ENCODE peak calls at places on chromosomes 4 and X, in nine cellular contexts. One of them, this sample, is unnamed. For H3K4me1 and H3K27me3, the result is how much of the 10 kb centered on the place peaks cover.

GRCh38 chrX:149074429-149074828 is 430.7 kb downstream of the IDS start:
- DNase-seq in left ventricle myocardium inferior: peak
- DNase-seq in fibroblast of lung: peak
- DNase-seq in cardiac muscle cell: peak
- DNase-seq in GM23248: peak
- DNase-seq in uterus: no peak
- DNase-seq in K562: no peak
- DNase-seq in astrocyte: no peak
- DNase-seq in effector memory CD4-positive, alpha-beta T cell: no peak
- DNase-seq in this sample: peak

GRCh38 chr4:5033266-5033945 is 14.1 kb upstream of the CYTL1 start:
- DNase-seq in left ventricle myocardium inferior: peak
- DNase-seq in fibroblast of lung: no peak
- DNase-seq in cardiac muscle cell: peak
- DNase-seq in GM23248: peak
- DNase-seq in uterus: peak
- DNase-seq in K562: no peak
- DNase-seq in astrocyte: peak
- DNase-seq in effector memory CD4-positive, alpha-beta T cell: no peak
- DNase-seq in this sample: no peak

GRCh38 chr4:81769244-81769643 is 297.5 kb upstream of the RASGEF1B start:
- DNase-seq in left ventricle myocardium inferior: no peak
- DNase-seq in fibroblast of lung: no peak
- DNase-seq in cardiac muscle cell: no peak
- DNase-seq in GM23248: no peak
- DNase-seq in uterus: no peak
- DNase-seq in K562: no peak
- DNase-seq in astrocyte: no peak
- DNase-seq in effector memory CD4-positive, alpha-beta T cell: no peak
- DNase-seq in this sample: no peak

GRCh38 chrX:68332156-68332823 is 101.0 kb downstream of the OPHN1 start:
- DNase-seq in left ventricle myocardium inferior: no peak
- DNase-seq in fibroblast of lung: peak
- DNase-seq in cardiac muscle cell: peak
- DNase-seq in GM23248: peak
- DNase-seq in uterus: no peak
- DNase-seq in K562: no peak
- DNase-seq in astrocyte: peak
- DNase-seq in effector memory CD4-positive, alpha-beta T cell: no peak
- DNase-seq in this sample: no peak

GRCh38 chr4:137676357-137676998 is 144.2 kb upstream of the PCDH18 start:
- DNase-seq in left ventricle myocardium inferior: no peak
- DNase-seq in fibroblast of lung: no peak
- DNase-seq in cardiac muscle cell: no peak
- DNase-seq in GM23248: no peak
- DNase-seq in uterus: no peak
- DNase-seq in K562: no peak
- DNase-seq in astrocyte: no peak
- DNase-seq in effector memory CD4-positive, alpha-beta T cell: no peak
- DNase-seq in this sample: no peak

GRCh38 chr4:82499705-82500104 is 62.1 kb downstream of the TMEM150C start:
- DNase-seq in left ventricle myocardium inferior: no peak
- DNase-seq in fibroblast of lung: no peak
- DNase-seq in cardiac muscle cell: no peak
- DNase-seq in GM23248: no peak
- DNase-seq in uterus: no peak
- DNase-seq in K562: no peak
- DNase-seq in astrocyte: no peak
- DNase-seq in effector memory CD4-positive, alpha-beta T cell: no peak
- DNase-seq in this sample: no peak

GRCh38 chr4:129971419-129971818 is 875.5 kb downstream of the C4orf33 start:
- DNase-seq in left ventricle myocardium inferior: no peak
- DNase-seq in fibroblast of lung: no peak
- DNase-seq in cardiac muscle cell: no peak
- DNase-seq in GM23248: no peak
- DNase-seq in uterus: no peak
- DNase-seq in K562: no peak
- DNase-seq in astrocyte: no peak
- DNase-seq in effector memory CD4-positive, alpha-beta T cell: no peak
- DNase-seq in this sample: no peak

GRCh38 chr4:179595671-179596410 is 2153.6 kb upstream of the AGA start:
- DNase-seq in left ventricle myocardium inferior: no peak
- DNase-seq in fibroblast of lung: peak
- DNase-seq in cardiac muscle cell: no peak
- DNase-seq in GM23248: peak
- DNase-seq in uterus: no peak
- DNase-seq in K562: no peak
- DNase-seq in astrocyte: peak
- DNase-seq in effector memory CD4-positive, alpha-beta T cell: no peak
- DNase-seq in this sample: no peak

GRCh38 chr4:88227734-88228133 is 56.6 kb downstream of the PPM1K start:
- DNase-seq in left ventricle myocardium inferior: no peak
- DNase-seq in fibroblast of lung: no peak
- DNase-seq in cardiac muscle cell: no peak
- DNase-seq in GM23248: no peak
- DNase-seq in uterus: no peak
- DNase-seq in K562: no peak
- DNase-seq in astrocyte: no peak
- DNase-seq in effector memory CD4-positive, alpha-beta T cell: no peak
- DNase-seq in this sample: no peak

GRCh38 chrX:34655496-34656258 is 1.4 kb downstream of the TMEM47 start:
- DNase-seq in left ventricle myocardium inferior: no peak
- DNase-seq in fibroblast of lung: peak
- DNase-seq in cardiac muscle cell: peak
- DNase-seq in GM23248: peak
- DNase-seq in uterus: no peak
- DNase-seq in K562: no peak
- DNase-seq in astrocyte: peak
- DNase-seq in effector memory CD4-positive, alpha-beta T cell: no peak
- DNase-seq in this sample: no peak

DNA sequence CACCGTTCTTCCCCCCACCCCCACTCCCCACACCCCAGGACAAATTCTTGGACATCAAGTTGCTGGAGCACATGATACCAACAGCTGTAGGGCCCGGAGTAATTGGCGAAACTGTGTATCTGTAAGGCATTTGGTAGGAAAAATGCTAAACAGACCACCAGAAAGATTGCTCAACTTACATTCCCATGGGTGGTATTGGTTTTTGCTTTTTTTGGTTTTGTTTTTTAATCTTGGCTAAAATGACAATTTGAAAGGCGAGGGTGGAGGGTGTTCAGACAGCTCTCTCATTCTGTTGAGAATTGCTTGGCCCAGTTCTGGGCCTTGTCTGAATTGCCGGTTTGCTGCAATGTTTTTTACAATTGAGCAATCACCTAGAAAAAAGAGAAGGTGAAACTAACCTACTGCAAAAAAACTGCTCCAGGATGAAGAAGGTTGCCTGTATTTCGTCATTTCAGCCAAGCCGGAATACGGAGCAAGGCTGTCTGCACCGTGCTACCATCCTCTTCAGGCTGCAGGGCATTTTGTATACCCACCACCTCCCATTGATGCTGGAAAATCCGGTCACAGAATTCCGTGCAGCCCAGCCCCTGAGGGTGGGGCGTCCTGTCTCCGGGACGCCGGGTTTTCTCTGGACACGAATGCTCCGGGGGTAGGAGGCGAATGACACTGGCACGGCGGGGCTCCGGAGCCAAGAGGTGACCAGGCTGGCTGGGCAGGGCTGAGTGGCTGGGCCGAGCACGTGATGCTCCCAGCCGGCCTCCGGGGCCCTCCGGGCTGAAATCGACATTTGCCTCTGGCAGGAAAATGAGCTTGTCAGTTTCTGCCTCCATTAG is at the start of gene CLCN4:
- DNase-seq in left ventricle myocardium inferior: peak
- DNase-seq in fibroblast of lung: peak
- DNase-seq in cardiac muscle cell: peak
- DNase-seq in GM23248: peak
- DNase-seq in uterus: no peak
- DNase-seq in K562: no peak
- DNase-seq in astrocyte: no peak
- DNase-seq in effector memory CD4-positive, alpha-beta T cell: no peak
- DNase-seq in this sample: peak
- H3K4me3 ChIP-seq in left ventricle myocardium inferior: peak
- H3K4me3 ChIP-seq in fibroblast of lung: peak
- H3K4me3 ChIP-seq in cardiac muscle cell: peak
- H3K4me3 ChIP-seq in GM23248: peak
- H3K4me3 ChIP-seq in uterus: no peak
- H3K4me3 ChIP-seq in K562: no peak
- H3K4me3 ChIP-seq in astrocyte: peak
- H3K4me3 ChIP-seq in effector memory CD4-positive, alpha-beta T cell: no peak
- H3K4me3 ChIP-seq in this sample: peak

DNA sequence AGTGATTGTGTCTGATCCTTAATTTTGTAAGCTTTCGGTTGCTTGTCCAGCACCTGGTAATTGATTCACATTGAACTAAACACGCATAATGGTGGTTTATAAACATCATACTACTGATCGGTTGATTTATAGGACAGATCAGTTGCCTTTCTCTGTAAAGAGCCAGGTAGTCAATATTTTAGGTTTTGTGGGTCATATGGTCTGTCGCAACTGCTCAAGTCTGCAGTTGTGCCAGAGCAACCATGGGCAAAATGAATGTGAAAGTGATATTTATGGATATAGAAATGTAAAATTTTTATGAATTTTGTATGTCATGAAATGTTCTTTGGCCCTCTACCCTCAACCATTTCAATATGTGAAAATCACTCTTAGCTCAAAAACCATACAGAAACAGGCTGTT is 8.9 kb downstream of the JADE1 start:
- DNase-seq in left ventricle myocardium inferior: no peak
- DNase-seq in fibroblast of lung: no peak
- DNase-seq in cardiac muscle cell: no peak
- DNase-seq in GM23248: no peak
- DNase-seq in uterus: no peak
- DNase-seq in K562: no peak
- DNase-seq in astrocyte: no peak
- DNase-seq in effector memory CD4-positive, alpha-beta T cell: no peak
- DNase-seq in this sample: no peak
- H3K4me1 ChIP-seq in left ventricle myocardium inferior: half or more
- H3K4me1 ChIP-seq in fibroblast of lung: under half
- H3K4me1 ChIP-seq in cardiac muscle cell: under half
- H3K4me1 ChIP-seq in GM23248: under half
- H3K4me1 ChIP-seq in uterus: under half
- H3K4me1 ChIP-seq in K562: under half
- H3K4me1 ChIP-seq in astrocyte: under half
- H3K4me1 ChIP-seq in effector memory CD4-positive, alpha-beta T cell: under half
- H3K4me1 ChIP-seq in this sample: under half

GRCh38 chrX:96703379-96703778 is 18.7 kb downstream of the DIAPH2 start:
- DNase-seq in left ventricle myocardium inferior: no peak
- DNase-seq in fibroblast of lung: no peak
- DNase-seq in cardiac muscle cell: no peak
- DNase-seq in GM23248: no peak
- DNase-seq in uterus: no peak
- DNase-seq in K562: no peak
- DNase-seq in astrocyte: no peak
- DNase-seq in effector memory CD4-positive, alpha-beta T cell: no peak
- DNase-seq in this sample: no peak

GRCh38 chrX:96703816-96704215 is 19.2 kb downstream of the DIAPH2 start:
- DNase-seq in left ventricle myocardium inferior: no peak
- DNase-seq in fibroblast of lung: no peak
- DNase-seq in cardiac muscle cell: no peak
- DNase-seq in GM23248: peak
- DNase-seq in uterus: no peak
- DNase-seq in K562: no peak
- DNase-seq in astrocyte: no peak
- DNase-seq in effector memory CD4-positive, alpha-beta T cell: no peak
- DNase-seq in this sample: no peak

GRCh38 chrX:96705905-96706304 is 21.3 kb downstream of the DIAPH2 start:
- DNase-seq in left ventricle myocardium inferior: no peak
- DNase-seq in fibroblast of lung: no peak
- DNase-seq in cardiac muscle cell: no peak
- DNase-seq in GM23248: no peak
- DNase-seq in uterus: no peak
- DNase-seq in K562: no peak
- DNase-seq in astrocyte: no peak
- DNase-seq in effector memory CD4-positive, alpha-beta T cell: no peak
- DNase-seq in this sample: no peak

GRCh38 chrX:96707829-96708228 is 23.2 kb downstream of the DIAPH2 start:
- DNase-seq in left ventricle myocardium inferior: no peak
- DNase-seq in fibroblast of lung: no peak
- DNase-seq in cardiac muscle cell: no peak
- DNase-seq in GM23248: no peak
- DNase-seq in uterus: no peak
- DNase-seq in K562: no peak
- DNase-seq in astrocyte: no peak
- DNase-seq in effector memory CD4-positive, alpha-beta T cell: no peak
- DNase-seq in this sample: no peak

DNA sequence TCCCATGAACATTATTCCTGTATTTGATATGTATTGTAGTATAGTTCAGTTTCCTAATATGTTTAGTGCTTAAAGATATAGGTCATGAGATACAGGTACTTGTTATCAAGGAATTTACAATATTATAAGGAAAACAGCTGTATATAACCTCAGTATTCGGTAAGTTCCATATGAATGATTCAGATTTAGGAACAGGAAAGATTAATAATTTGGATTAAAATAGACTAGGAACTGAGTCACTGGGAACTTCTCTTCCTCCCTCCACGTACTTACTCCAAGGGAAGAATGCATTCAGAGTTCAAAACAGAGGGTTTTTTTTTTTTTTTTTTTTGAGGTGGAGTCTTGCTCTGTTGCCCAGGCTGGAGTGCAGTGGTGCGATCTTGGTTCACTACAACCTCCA is 20.0 kb downstream of the DIAPH2 start:
- DNase-seq in left ventricle myocardium inferior: no peak
- DNase-seq in fibroblast of lung: no peak
- DNase-seq in cardiac muscle cell: no peak
- DNase-seq in GM23248: peak
- DNase-seq in uterus: no peak
- DNase-seq in K562: no peak
- DNase-seq in astrocyte: no peak
- DNase-seq in effector memory CD4-positive, alpha-beta T cell: no peak
- DNase-seq in this sample: no peak
- H3K27me3 ChIP-seq in left ventricle myocardium inferior: under half
- H3K27me3 ChIP-seq in fibroblast of lung: under half
- H3K27me3 ChIP-seq in cardiac muscle cell: under half
- H3K27me3 ChIP-seq in GM23248: under half
- H3K27me3 ChIP-seq in uterus: under half
- H3K27me3 ChIP-seq in K562: under half
- H3K27me3 ChIP-seq in astrocyte: under half
- H3K27me3 ChIP-seq in effector memory CD4-positive, alpha-beta T cell: under half
- H3K27me3 ChIP-seq in this sample: under half

GRCh38 chrX:135345328-135345645 is 36.0 kb downstream of the ETDC start:
- DNase-seq in left ventricle myocardium inferior: peak
- DNase-seq in fibroblast of lung: peak
- DNase-seq in cardiac muscle cell: peak
- DNase-seq in GM23248: peak
- DNase-seq in uterus: peak
- DNase-seq in K562: no peak
- DNase-seq in astrocyte: peak
- DNase-seq in effector memory CD4-positive, alpha-beta T cell: no peak
- DNase-seq in this sample: peak

DNA sequence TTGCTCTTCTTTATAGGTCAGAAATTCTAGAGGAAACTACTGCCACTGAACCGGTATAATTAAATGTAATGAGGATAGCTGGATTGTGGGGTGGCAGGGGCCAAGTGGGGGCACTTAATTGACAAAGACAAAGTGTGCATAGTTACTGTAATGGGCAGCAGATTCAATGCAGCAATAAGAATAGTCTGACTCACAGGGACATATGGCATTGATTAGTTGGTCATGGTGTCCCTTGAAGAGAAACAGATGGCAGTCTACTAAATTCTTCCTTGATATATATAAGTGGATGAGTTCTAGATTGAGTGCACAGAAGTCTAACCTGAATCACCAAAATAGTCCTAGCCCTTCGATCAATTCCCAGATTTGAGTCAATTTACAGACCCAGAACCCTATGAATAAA is 31.5 kb downstream of the ETDC start:
- DNase-seq in left ventricle myocardium inferior: no peak
- DNase-seq in fibroblast of lung: peak
- DNase-seq in cardiac muscle cell: no peak
- DNase-seq in GM23248: peak
- DNase-seq in uterus: no peak
- DNase-seq in K562: no peak
- DNase-seq in astrocyte: peak
- DNase-seq in effector memory CD4-positive, alpha-beta T cell: no peak
- DNase-seq in this sample: no peak
- H3K4me3 ChIP-seq in left ventricle myocardium inferior: peak
- H3K4me3 ChIP-seq in fibroblast of lung: peak
- H3K4me3 ChIP-seq in cardiac muscle cell: no peak
- H3K4me3 ChIP-seq in GM23248: peak
- H3K4me3 ChIP-seq in uterus: no peak
- H3K4me3 ChIP-seq in K562: no peak
- H3K4me3 ChIP-seq in astrocyte: peak
- H3K4me3 ChIP-seq in effector memory CD4-positive, alpha-beta T cell: no peak
- H3K4me3 ChIP-seq in this sample: no peak

This sample was measured in tibial nerve.